ENCODE peak calls at places on chromosomes 4 and X, in nine cellular contexts. X is stomach; R is progenitor cell of endocrine pancreas; C is osteoblast; M is uterus; E is activated CD8-positive, alpha-beta T cell treated with anti-CD3 and anti-CD28 coated beads for 36 hours; P is nephron progenitor cell; I is body of pancreas; O is PC-9. F is an unnamed sample.

GRCh38 chr4:7831330-7831729 is 108.3 kb downstream of the AFAP1 start:
- DNase-seq in X (no peak), R (no peak), C (no peak), M (no peak), E (peak), P (no peak), I (no peak), O (no peak), F (peak)

GRCh38 chr4:143251781-143252180 is 67.1 kb downstream of the USP38 start:
- DNase-seq in X (no peak), R (no peak), C (no peak), M (no peak), E (no peak), P (no peak), I (no peak), O (peak), F (no peak)

GRCh38 chr4:23333556-23333945 is 556.3 kb downstream of the PPARGC1A start:
- DNase-seq in X (no peak), R (no peak), C (no peak), M (no peak), E (peak), P (no peak), I (no peak), O (peak), F (no peak)

GRCh38 chr4:110294165-110294564 is 95.8 kb upstream of the ELOVL6 start:
- DNase-seq in X (no peak), R (no peak), C (peak), M (no peak), E (no peak), P (no peak), I (no peak), O (peak), F (no peak)

GRCh38 chr4:10977534-10977933 is 293.0 kb upstream of the CLNK start:
- DNase-seq in X (no peak), R (no peak), C (no peak), M (no peak), E (no peak), P (no peak), I (no peak), O (no peak), F (peak)

GRCh38 chr4:7687006-7687405 is 252.3 kb upstream of the PSAPL1 start:
- DNase-seq in X (no peak), R (no peak), C (peak), M (no peak), E (no peak), P (no peak), I (no peak), O (no peak), F (no peak)

GRCh38 chr4:128031756-128032384 is 29.2 kb upstream of the LARP1B start:
- DNase-seq in X (no peak), R (no peak), C (no peak), M (no peak), E (no peak), P (no peak), I (no peak), O (no peak), F (no peak)

GRCh38 chr4:17309567-17310268 is 202.2 kb downstream of the QDPR start:
- DNase-seq in X (no peak), R (no peak), C (no peak), M (no peak), E (no peak), P (no peak), I (no peak), O (no peak), F (no peak)

GRCh38 chrX:109155161-109155560 is 326.7 kb downstream of the GUCY2F start:
- DNase-seq in X (no peak), R (no peak), C (no peak), M (no peak), E (no peak), P (no peak), I (no peak), O (no peak), F (no peak)

GRCh38 chrX:50910685-50911176 is at the start of gene BMP15:
- DNase-seq in X (no peak), R (no peak), C (no peak), M (no peak), E (no peak), P (no peak), I (peak), O (no peak), F (no peak)

GRCh38 chrX:50903387-50904027 is 7.0 kb upstream of the BMP15 start:
- DNase-seq in X (no peak), R (peak), C (no peak), M (no peak), E (peak), P (peak), I (peak), O (no peak), F (peak)

GRCh38 chrX:50905334-50905733 is 5.2 kb upstream of the BMP15 start:
- DNase-seq in X (no peak), R (no peak), C (no peak), M (no peak), E (peak), P (no peak), I (no peak), O (no peak), F (no peak)
- TF ChIP-seq CTCF in X (no peak), R (peak), C (peak), M (no peak), E (peak), P (peak), I (no peak), O (peak), F (no peak)

GRCh38 chrX:107448625-107449468 is 605 bp upstream of the FRMPD3 start:
- DNase-seq in X (no peak), R (no peak), C (peak), M (no peak), E (no peak), P (peak), I (no peak), O (no peak), F (no peak)
- TF ChIP-seq CTCF in X (no peak), R (peak), C (no peak), M (peak), E (no peak), P (peak), I (no peak), O (no peak), F (no peak)

GRCh38 chrX:30635630-30636029 is 17.6 kb upstream of the GK start:
- DNase-seq in X (no peak), R (no peak), C (no peak), M (no peak), E (no peak), P (no peak), I (no peak), O (no peak), F (peak)
- TF ChIP-seq CTCF in X (no peak), R (peak), C (peak), M (no peak), E (peak), P (peak), I (peak), O (peak), F (no peak)

GRCh38 chr4:154049457-154050181 is 260.7 kb upstream of the SFRP2 start:
- DNase-seq in X (no peak), R (no peak), C (peak), M (peak), E (peak), P (peak), I (no peak), O (no peak), F (no peak)
- TF ChIP-seq CTCF in X (no peak), R (peak), C (no peak), M (no peak), E (no peak), P (no peak), I (no peak), O (no peak), F (no peak)

GRCh38 chrX:140762061-140762460 is 52.5 kb downstream of the LINC00632 start:
- DNase-seq in X (peak), R (peak), C (no peak), M (no peak), E (peak), P (peak), I (peak), O (no peak), F (peak)

GRCh38 chrX:140767646-140768045 is 58.1 kb downstream of the LINC00632 start:
- DNase-seq in X (no peak), R (no peak), C (no peak), M (no peak), E (no peak), P (no peak), I (no peak), O (no peak), F (no peak)

GRCh38 chrX:140766024-140766611 is 56.6 kb downstream of the LINC00632 start:
- DNase-seq in X (peak), R (peak), C (peak), M (peak), E (peak), P (peak), I (peak), O (peak), F (peak)

GRCh38 chrX:140764401-140764919 is 54.9 kb downstream of the LINC00632 start:
- DNase-seq in X (no peak), R (peak), C (no peak), M (peak), E (peak), P (peak), I (peak), O (no peak), F (no peak)

DNA sequence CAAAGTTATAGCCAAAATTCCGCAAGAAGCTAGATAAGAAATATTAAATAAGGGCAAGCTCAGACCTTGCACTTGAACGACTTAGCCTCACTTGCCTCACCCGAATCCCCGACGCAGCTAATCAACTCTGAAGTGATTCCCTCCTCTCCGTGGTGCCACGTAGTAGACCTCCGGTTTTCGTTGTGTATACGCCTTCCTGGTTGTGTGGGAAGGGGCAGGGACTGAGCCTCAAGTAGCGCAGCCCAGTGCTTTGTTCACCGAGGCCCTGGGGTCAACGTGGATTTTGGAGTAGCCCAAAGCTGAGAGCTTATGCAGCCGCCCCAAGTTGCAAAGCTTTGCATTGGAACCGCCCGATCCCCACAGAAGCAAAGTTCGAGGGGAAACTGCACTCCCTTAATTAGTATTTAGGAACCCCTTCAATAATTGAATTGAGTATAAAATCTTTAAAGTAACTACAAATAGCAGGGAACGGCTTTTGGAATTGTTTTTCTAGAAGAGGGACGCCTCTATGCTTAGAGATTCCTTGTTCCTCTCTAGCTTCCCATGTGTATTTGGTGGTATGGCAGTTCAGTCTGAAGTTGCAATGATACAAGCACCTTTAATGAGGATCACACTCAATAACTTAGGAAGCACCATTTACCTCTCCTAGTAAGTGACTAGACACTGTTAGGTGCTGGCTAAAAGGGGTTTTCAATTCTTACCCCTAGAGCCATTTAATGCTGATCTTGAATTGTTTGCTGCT is 55.7 kb downstream of the LINC00632 start:
- DNase-seq in X (no peak), R (no peak), C (no peak), M (no peak), E (no peak), P (peak), I (no peak), O (no peak), F (no peak)
- TF ChIP-seq CTCF in X (no peak), R (no peak), C (no peak), M (no peak), E (no peak), P (no peak), I (no peak), O (no peak), F (no peak)

DNA sequence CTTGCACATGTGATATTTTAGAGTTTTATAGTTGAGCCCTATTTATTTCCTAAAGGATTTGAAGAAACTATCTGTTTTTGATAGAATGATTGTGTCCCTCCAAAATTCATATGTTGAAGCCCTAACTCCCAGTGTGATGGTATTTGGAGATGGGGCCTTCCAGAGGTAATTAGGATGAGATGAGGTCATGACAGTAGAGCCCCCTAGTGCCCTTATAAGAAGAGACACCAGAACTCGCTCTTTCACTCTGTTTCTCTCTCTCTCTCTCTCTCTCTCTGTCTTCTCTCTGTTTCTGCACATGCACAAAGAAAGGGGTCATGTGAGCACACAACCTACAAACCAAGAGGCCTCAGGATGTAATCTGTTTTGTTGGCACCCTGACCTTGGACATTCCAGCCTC is 921.9 kb upstream of the DIAPH2 start:
- DNase-seq in X (no peak), R (no peak), C (no peak), M (no peak), E (no peak), P (no peak), I (no peak), O (no peak), F (no peak)
- TF ChIP-seq CTCF in X (no peak), R (peak), C (no peak), M (no peak), E (no peak), P (peak), I (no peak), O (no peak), F (no peak)

F was measured in GM10248.